ENCODE peak calls at places on chromosome 9, in seven cellular contexts. E is GM12891, Q is K562, J is H1, R is SK-N-SH, M is HepG2, S is GM12878. I is an unnamed sample.
A peak's percentile ranks its signal among the peaks of the same experiment; 100 is the strongest.

GRCh38 chr9:107034831-107035230 is 171.9 kb downstream of the ZNF462 start:
- DNase-seq in J (no peak), E (no peak), Q (no peak), R (no peak), M (no peak), S (peak; percentile 53), I (no peak)

GRCh38 chr9:119370816-119371215 is 1.6 kb upstream of the BRINP1 start:
- DNase-seq in M (peak; percentile 4), R (no peak), Q (peak; percentile 16), S (no peak), E (peak; percentile 28), J (no peak), I (peak; percentile 21)

GRCh38 chr9:16105576-16105975 is 552.7 kb downstream of the CCDC171 start:
- DNase-seq in E (no peak), R (no peak), Q (no peak), M (no peak), S (no peak), J (no peak), I (no peak)

GRCh38 chr9:95413793-95414192 is 96.3 kb upstream of the FANCC start:
- DNase-seq in S (no peak), M (no peak), R (no peak), J (no peak), E (no peak), Q (no peak), I (no peak)

GRCh38 chr9:135512904-135513303 is 8.3 kb upstream of the LCN1 start:
- DNase-seq in S (no peak), J (no peak), R (no peak), E (no peak), Q (no peak), M (no peak), I (no peak)

GRCh38 chr9:4420351-4420750 is 69.9 kb upstream of the SLC1A1 start:
- DNase-seq in M (no peak), R (no peak), E (no peak), S (no peak), J (no peak), Q (no peak), I (no peak)

GRCh38 chr9:14080940-14081621 is 232.9 kb downstream of the NFIB start:
- DNase-seq in R (no peak), Q (no peak), M (no peak), S (no peak), E (no peak), J (no peak), I (no peak)

GRCh38 chr9:36772449-36773370 is 200.0 kb downstream of the MELK start:
- DNase-seq in E (no peak), Q (no peak), S (no peak), J (no peak), M (no peak), R (no peak), I (no peak)

GRCh38 chr9:136324501-136325300 is 2.6 kb upstream of the GPSM1 start:
- DNase-seq in S (no peak), E (no peak), R (peak; percentile 71), Q (no peak), J (no peak), M (no peak), I (no peak)

DNA sequence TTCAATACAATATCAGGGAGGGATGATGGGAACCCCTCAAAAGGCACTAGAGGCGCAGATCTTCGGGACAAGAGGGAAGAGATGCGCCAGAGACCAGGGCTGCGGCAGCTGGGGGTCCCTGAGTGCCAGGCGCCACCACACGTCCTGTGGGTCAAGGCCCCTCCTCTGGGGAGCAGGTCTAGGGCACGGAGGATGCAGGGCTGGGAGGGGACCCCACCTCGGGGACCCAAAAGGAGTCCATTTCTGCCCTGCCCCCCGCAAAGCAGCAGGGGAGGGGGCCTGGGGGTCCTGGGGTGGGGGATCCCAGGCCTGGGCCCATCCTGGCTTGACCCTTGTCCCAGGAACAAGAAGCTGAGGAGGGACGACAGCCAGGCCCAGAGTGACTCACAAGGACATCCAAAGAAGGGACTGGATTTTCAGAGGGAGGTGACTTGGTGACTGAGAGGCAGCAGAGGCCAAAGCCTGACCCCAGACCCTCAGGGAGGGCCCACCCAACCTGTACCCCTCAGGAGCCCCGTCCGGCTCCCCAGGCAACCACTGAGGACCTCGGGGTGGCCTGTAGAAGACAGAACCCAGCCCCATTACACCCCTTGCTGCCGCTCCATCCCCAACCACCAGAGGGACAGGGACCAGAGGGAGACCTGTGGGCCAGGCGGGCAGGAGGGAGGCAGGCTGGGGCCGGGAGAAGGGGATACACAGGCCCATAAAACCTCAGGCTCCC is 54.2 kb downstream of the LRSAM1 start:
- DNase-seq in J (no peak), S (no peak), E (peak; percentile 82), R (peak; percentile 83), Q (peak; percentile 53), M (peak; percentile 35), I (peak; percentile 53)
- TF ChIP-seq TAF1 in J (no peak), S (no peak), E (no peak), R (no peak), Q (no peak), M (no peak), I (no peak)

GRCh38 chr9:10612649-10613398 is at the start of gene PTPRD:
- DNase-seq in R (peak; percentile 78), Q (peak; percentile 4), E (peak; percentile 56), J (peak; percentile 43), S (no peak), M (peak; percentile 32), I (peak; percentile 14)
- TF ChIP-seq TAF1 in R (no peak), Q (no peak), E (no peak), J (no peak), S (no peak), M (no peak), I (no peak)

DNA sequence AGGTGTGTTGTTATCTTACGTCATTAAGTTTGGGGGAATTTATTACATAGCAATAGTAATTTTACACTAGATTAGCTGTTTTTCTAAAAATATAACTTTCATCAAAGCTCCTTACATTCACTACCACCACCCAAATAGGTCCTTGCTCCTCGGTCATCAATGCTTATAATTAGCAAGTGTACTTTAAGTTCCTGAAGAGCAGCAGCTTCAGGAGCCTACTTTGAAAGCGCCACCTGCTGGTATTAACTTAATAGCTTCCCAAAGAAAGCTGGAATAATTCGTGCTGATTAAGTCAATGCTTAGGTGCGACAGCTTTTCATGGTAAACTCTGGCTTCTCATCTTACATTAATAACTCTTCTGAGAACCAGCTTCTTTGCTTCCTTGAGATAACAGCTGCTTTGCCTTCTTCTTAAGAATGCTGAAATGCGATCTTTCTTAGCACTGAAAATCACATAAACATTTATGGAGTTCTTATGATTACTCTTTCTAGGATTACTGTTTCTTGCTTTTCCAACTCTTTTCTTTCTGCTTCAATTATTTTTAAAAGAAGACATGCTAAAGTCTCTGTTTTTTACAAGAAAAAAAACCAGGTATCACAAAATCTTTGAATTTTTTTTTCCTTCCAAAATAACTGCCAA is 10.0 kb upstream of the C5 start:
- DNase-seq in J (no peak), Q (peak; percentile 24), M (peak; percentile 56), E (no peak), R (peak; percentile 47), S (no peak), I (no peak)
- TF ChIP-seq TAF1 in J (no peak), Q (no peak), M (no peak), E (no peak), R (no peak), S (no peak), I (no peak)

GRCh38 chr9:78021692-78022091 is 9.9 kb downstream of the GNAQ start:
- DNase-seq in E (no peak), R (no peak), S (no peak), Q (no peak), J (no peak), M (no peak), I (no peak)
- TF ChIP-seq TAF1 in E (no peak), R (no peak), S (no peak), Q (no peak), J (no peak), M (no peak), I (no peak)

GRCh38 chr9:133405508-133406009 is 12.3 kb downstream of the REXO4 start:
- DNase-seq in M (no peak), Q (no peak), E (no peak), S (no peak), J (no peak), R (no peak), I (no peak)

GRCh38 chr9:133404440-133405002 is 13.3 kb downstream of the REXO4 start:
- DNase-seq in J (no peak), M (no peak), S (no peak), Q (no peak), R (no peak), E (no peak), I (no peak)

GRCh38 chr9:133406039-133406438 is 11.8 kb downstream of the REXO4 start:
- DNase-seq in E (no peak), S (no peak), J (no peak), R (no peak), M (no peak), Q (no peak), I (no peak)

GRCh38 chr9:133402689-133403088 is 15.1 kb downstream of the REXO4 start:
- DNase-seq in J (no peak), Q (no peak), S (no peak), E (no peak), R (no peak), M (no peak), I (no peak)

DNA sequence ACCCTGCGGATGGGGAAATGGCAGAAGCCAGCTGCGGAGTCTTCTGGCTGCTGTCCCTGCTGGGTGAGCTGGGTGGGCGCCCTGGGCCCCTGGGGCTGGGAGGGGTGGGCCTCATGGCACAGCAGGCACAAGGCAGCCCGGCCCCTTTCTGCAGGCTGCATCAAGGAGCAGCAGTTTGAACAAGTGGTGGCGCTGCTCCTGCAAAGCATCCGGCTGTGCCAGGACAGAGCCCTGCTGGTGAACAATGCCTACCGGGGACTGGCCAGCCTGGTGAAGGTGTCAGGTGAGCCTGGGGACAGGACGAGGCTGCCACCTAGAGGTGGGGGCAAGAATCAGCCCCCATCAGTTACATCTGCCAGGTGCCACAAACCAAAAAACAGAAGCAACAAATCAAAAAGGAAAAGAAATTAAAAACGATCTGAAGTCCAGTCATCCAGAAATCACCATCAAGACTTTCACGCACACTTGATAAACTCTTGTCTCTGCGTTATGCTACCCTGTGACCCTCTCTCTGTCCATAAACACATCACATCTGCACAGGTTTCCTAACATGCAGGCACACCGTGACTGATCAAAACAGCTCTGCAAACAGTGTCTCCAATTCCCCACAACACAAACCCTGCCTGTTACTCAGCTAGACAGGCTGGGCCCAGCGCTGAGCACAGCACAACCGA is 13.9 kb downstream of the REXO4 start:
- DNase-seq in J (peak; percentile 43), E (peak; percentile 59), Q (peak; percentile 57), M (peak; percentile 52), R (peak; percentile 57), S (no peak), I (no peak)
- TF ChIP-seq TAF1 in J (no peak), E (no peak), Q (no peak), M (no peak), R (no peak), S (no peak), I (no peak)

GRCh38 chr9:26809795-26810194 is 82.8 kb downstream of the CAAP1 start:
- DNase-seq in J (no peak), S (no peak), R (no peak), M (no peak), E (no peak), Q (no peak), I (no peak)
- TF ChIP-seq TAF1 in J (no peak), S (no peak), R (no peak), M (no peak), E (no peak), Q (no peak), I (no peak)

I was measured in GM12892.